ENCODE peak calls at places on chromosomes 16 and 17, in four cellular contexts. One of them, this sample, is unnamed.
A peak's percentile ranks its signal among the peaks of the same experiment; 100 is the strongest.

GRCh38 chr17:7972131-7972785 is 30.2 kb upstream of the GUCY2D start:
- DNase-seq in RKO: peak; percentile 47
- DNase-seq in endothelial cell of umbilical vein: no peak
- DNase-seq in ascending aorta: peak; percentile 47
- DNase-seq in this sample: peak; percentile 22

GRCh38 chr17:74369221-74369620 is 1.9 kb downstream of the GPR142 start:
- DNase-seq in RKO: no peak
- DNase-seq in endothelial cell of umbilical vein: no peak
- DNase-seq in ascending aorta: peak; percentile 73
- DNase-seq in this sample: no peak

GRCh38 chr16:85473909-85474640 is 139.0 kb upstream of the GSE1 start:
- DNase-seq in RKO: no peak
- DNase-seq in endothelial cell of umbilical vein: no peak
- DNase-seq in ascending aorta: no peak
- DNase-seq in this sample: no peak

GRCh38 chr16:78566397-78567073 is 467.1 kb downstream of the WWOX start:
- DNase-seq in RKO: no peak
- DNase-seq in endothelial cell of umbilical vein: no peak
- DNase-seq in ascending aorta: no peak
- DNase-seq in this sample: no peak

GRCh38 chr17:39916918-39917317 is 1.5 kb downstream of the GSDMB start:
- DNase-seq in RKO: peak; percentile 19
- DNase-seq in endothelial cell of umbilical vein: no peak
- DNase-seq in ascending aorta: no peak
- DNase-seq in this sample: no peak

GRCh38 chr17:76753061-76753961 is 15.4 kb downstream of the MFSD11 start:
- DNase-seq in RKO: no peak
- DNase-seq in endothelial cell of umbilical vein: no peak
- DNase-seq in ascending aorta: no peak
- DNase-seq in this sample: no peak

GRCh38 chr17:76140661-76141211 is 309 bp downstream of the FOXJ1 start:
- DNase-seq in RKO: no peak
- DNase-seq in endothelial cell of umbilical vein: no peak
- DNase-seq in ascending aorta: no peak
- DNase-seq in this sample: no peak

GRCh38 chr16:4682616-4683254 is 10.6 kb upstream of the NUDT16L1 start:
- DNase-seq in RKO: peak; percentile 29
- DNase-seq in endothelial cell of umbilical vein: no peak
- DNase-seq in ascending aorta: no peak
- DNase-seq in this sample: no peak

GRCh38 chr17:71824671-71825070 is 296.1 kb upstream of the SOX9 start:
- DNase-seq in RKO: no peak
- DNase-seq in endothelial cell of umbilical vein: no peak
- DNase-seq in ascending aorta: no peak
- DNase-seq in this sample: no peak

GRCh38 chr16:29807426-29808218 is 1.3 kb downstream of the MAZ start:
- DNase-seq in RKO: peak; percentile 91
- DNase-seq in endothelial cell of umbilical vein: peak; percentile 92
- DNase-seq in ascending aorta: peak; percentile 93
- DNase-seq in this sample: peak; percentile 92

GRCh38 chr17:44820631-44821196 is 9.4 kb downstream of the GJC1 start:
- DNase-seq in RKO: peak; percentile 94
- DNase-seq in endothelial cell of umbilical vein: peak; percentile 80
- DNase-seq in ascending aorta: no peak
- DNase-seq in this sample: peak; percentile 89

GRCh38 chr16:85983064-85983463 is 84.1 kb downstream of the IRF8 start:
- DNase-seq in RKO: no peak
- DNase-seq in endothelial cell of umbilical vein: no peak
- DNase-seq in ascending aorta: no peak
- DNase-seq in this sample: no peak

GRCh38 chr17:41067281-41067680 is 1.6 kb upstream of the KRTAP2-4 start:
- DNase-seq in RKO: no peak
- DNase-seq in endothelial cell of umbilical vein: no peak
- DNase-seq in ascending aorta: no peak
- DNase-seq in this sample: peak; percentile 43

GRCh38 chr16:85878875-85879274 is 20.1 kb upstream of the IRF8 start:
- DNase-seq in RKO: peak; percentile 38
- DNase-seq in endothelial cell of umbilical vein: peak; percentile 92
- DNase-seq in ascending aorta: no peak
- DNase-seq in this sample: peak; percentile 76

GRCh38 chr16:35788381-35788780 is 2329.0 kb downstream of the TP53TG3F start:
- DNase-seq in RKO: no peak
- DNase-seq in endothelial cell of umbilical vein: no peak
- DNase-seq in ascending aorta: no peak
- DNase-seq in this sample: no peak